ENCODE peak calls at places on chromosomes 6 and 20, in four cellular contexts. Y is ovary, L is Caco-2, J is cardiac muscle cell. H is an unnamed sample.
A peak's percentile ranks its signal among the peaks of the same experiment; 100 is the strongest.

GRCh38 chr20:24993337-24994185 is 1.0 kb upstream of the APMAP start:
- DNase-seq in J (no peak), L (no peak), Y (no peak), H (no peak)

GRCh38 chr6:53795254-53795701 is 473 bp downstream of the LRRC1 start:
- DNase-seq in J (no peak), Y (no peak), L (no peak), H (no peak)

GRCh38 chr20:62367483-62368302 is 581 bp upstream of the LAMA5 start:
- DNase-seq in J (peak; percentile 61), L (no peak), Y (no peak), H (peak; percentile 47)

GRCh38 chr6:13112921-13113320 is 215.4 kb downstream of the TBC1D7 start:
- DNase-seq in L (no peak), J (peak; percentile 10), Y (no peak), H (no peak)

GRCh38 chr6:169763308-169763707 is 11.9 kb downstream of the ERMARD start:
- DNase-seq in L (no peak), J (no peak), Y (no peak), H (no peak)

GRCh38 chr20:20393207-20393606 is 25.3 kb downstream of the INSM1 start:
- DNase-seq in J (no peak), Y (no peak), L (no peak), H (no peak)

GRCh38 chr6:36677059-36677749 is 1.3 kb upstream of the CDKN1A start:
- DNase-seq in L (no peak), Y (no peak), J (no peak), H (no peak)

GRCh38 chr6:148538251-148539190 is 195.9 kb downstream of the SASH1 start:
- DNase-seq in L (no peak), Y (no peak), J (no peak), H (peak; percentile 41)

GRCh38 chr20:38418509-38419204 is 16.5 kb downstream of the SNHG17 start:
- DNase-seq in Y (no peak), J (no peak), L (peak; percentile 65), H (peak; percentile 36)

GRCh38 chr20:53141651-53142050 is 169.5 kb downstream of the TSHZ2 start:
- DNase-seq in J (peak; percentile 94), Y (no peak), L (no peak), H (no peak)

GRCh38 chr20:50575869-50576720 is 65.9 kb downstream of the PTPN1 start:
- DNase-seq in J (peak; percentile 64), L (peak; percentile 79), Y (peak; percentile 74), H (peak; percentile 26)

GRCh38 chr20:36331182-36331581 is 25.0 kb downstream of the DLGAP4 start:
- DNase-seq in Y (no peak), L (no peak), J (no peak), H (no peak)

GRCh38 chr6:110617057-110617456 is 140.6 kb upstream of the SLC22A16 start:
- DNase-seq in J (no peak), Y (no peak), L (no peak), H (no peak)

GRCh38 chr6:160077526-160077925 is 44.1 kb upstream of the SLC22A1 start:
- DNase-seq in Y (no peak), L (no peak), J (no peak), H (no peak)

GRCh38 chr6:154721460-154721859 is 11.8 kb upstream of the SCAF8 start:
- DNase-seq in Y (no peak), J (no peak), L (no peak), H (no peak)

GRCh38 chr20:44402391-44403193 is 47.1 kb downstream of the HNF4A start:
- DNase-seq in Y (no peak), L (no peak), J (no peak), H (no peak)

DNA sequence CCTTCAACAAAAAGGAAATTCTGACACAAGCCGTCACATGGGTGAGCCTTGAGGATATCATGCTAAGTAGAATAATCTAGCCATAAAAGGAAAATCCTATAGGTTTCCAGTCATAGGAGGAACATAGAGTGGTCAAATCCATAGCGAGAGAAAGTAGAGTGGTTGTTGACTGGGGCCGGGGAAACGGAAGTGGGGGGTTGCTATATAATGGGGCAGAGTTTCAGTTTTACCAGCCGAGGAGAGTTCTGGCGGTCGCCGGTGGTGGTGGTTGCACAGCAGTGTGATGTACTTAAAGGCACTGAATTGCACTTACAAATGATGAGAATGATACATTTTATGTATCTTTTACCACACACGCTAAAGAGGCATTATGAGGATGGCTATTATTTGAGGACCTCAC is 4.9 kb downstream of the GPR31 start:
- DNase-seq in J (no peak), Y (no peak), L (no peak), H (no peak)
- H3K27me3 ChIP-seq in J (peaks cover 66% of the 10 kb centered on the region), Y (no peaks in the 10 kb centered on the region), L (no peaks in the 10 kb centered on the region), H (no peaks in the 10 kb centered on the region)

GRCh38 chr6:129709909-129710721 is at the start of gene ARHGAP18:
- DNase-seq in L (peak; percentile 95), Y (peak; percentile 84), J (peak; percentile 91), H (peak; percentile 97)

GRCh38 chr6:129709451-129709908 is 497 bp downstream of the ARHGAP18 start:
- DNase-seq in L (no peak), Y (peak; percentile 39), J (peak; percentile 7), H (peak; percentile 52)

GRCh38 chr6:129707028-129707427 is 2.9 kb downstream of the ARHGAP18 start:
- DNase-seq in J (no peak), Y (no peak), L (no peak), H (no peak)

GRCh38 chr6:129707882-129708495 is 2.0 kb downstream of the ARHGAP18 start:
- DNase-seq in Y (no peak), L (no peak), J (no peak), H (no peak)

GRCh38 chr6:129708496-129709216 is 1.3 kb downstream of the ARHGAP18 start:
- DNase-seq in J (no peak), Y (no peak), L (no peak), H (no peak)
- H3K4me1 ChIP-seq in J (no peaks in the 10 kb centered on the region), Y (peaks cover 7% of the 10 kb centered on the region), L (peaks cover 13% of the 10 kb centered on the region), H (peaks cover 30% of the 10 kb centered on the region)

DNA sequence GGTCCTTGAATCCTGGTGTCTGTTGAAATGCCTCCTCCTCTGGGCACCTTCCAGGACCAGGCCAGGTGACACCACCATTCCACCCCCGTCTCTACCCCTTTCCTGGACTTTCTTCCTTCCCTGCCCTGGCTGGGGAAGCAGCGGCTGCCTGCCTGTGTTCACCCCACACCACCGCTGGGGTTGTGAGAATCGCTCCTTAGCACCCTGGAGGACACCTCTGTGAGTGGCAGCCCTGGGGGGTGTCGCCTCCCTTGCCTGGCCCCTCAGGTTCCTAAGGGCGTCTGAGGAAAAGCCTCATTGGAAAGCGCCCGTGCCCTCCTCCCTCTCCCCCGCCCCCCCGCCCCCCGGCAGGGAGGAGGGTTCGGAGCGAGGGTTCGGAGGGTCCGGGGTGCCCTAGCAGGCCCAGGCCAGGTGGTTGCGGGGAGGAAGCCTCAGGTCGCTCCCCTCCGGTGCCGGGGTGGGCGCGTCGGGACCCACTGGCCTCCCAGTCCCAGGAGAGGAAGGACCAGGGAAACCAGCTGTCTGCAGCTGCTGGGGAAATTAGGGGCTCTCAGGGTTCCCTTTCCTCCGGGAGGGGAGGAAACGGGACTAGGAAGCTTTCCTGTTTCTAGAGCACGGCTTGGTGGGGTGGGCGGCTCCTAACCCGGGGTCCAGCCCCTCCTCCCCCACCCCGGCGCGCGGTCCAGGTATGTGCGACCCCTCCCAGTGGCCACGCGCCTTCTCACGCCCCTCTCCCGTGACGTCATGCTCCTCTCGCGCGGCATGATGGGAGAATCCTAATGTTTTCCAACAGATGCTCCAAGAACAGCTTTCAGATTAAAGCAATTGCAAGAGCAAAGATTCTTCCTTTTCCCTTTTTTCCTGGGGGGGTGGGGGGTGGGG is at the start of gene PHACTR3:
- DNase-seq in Y (peak; percentile 54), J (no peak), L (no peak), H (no peak)
- H3K4me3 ChIP-seq in Y (no peak within 1 kb of the TSS), J (no peak within 1 kb of the TSS), L (no peak within 1 kb of the TSS), H (no peak within 1 kb of the TSS)

GRCh38 chr6:43303751-43304331 is 4.8 kb downstream of the CRIP3 start:
- DNase-seq in J (no peak), Y (no peak), L (no peak), H (no peak)
- H3K27me3 ChIP-seq in J (peaks cover 5% of the 10 kb centered on the region), Y (no peaks in the 10 kb centered on the region), L (no peaks in the 10 kb centered on the region), H (no peaks in the 10 kb centered on the region)

DNA sequence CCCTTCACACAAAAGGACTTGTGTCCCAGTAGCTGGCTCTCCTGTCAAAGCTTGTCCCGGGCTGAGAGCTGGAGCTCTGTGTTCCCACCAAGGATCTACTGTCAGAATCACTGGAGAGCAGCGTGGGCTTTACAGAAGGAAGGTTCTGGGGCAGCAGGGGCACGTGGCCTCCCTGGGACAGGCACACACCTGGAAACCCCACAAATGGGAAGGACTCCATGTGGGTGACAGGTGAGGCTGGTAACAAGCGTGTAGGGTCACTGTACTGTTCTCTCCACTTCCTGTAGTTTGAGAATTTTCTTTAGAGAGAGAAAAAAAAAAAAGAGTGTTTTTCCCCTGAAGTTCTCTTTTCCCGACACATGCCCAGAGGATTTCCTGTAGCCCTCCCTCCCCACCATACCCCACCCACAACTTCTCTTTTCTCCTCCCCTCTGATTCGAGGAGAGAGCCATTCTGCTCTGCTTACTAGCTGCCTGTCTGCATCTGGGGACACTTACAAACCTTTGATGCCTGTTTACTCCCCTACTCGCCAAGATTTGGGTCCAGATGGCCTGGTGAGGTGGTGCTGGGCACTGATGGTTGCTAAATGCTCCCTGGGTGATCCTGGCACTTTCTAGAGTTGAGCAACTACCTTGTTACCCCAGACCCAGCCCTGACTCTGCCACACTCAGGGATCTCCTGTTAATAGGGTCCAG is 84.1 kb upstream of the SIRPA start:
- DNase-seq in J (no peak), Y (no peak), L (no peak), H (no peak)
- H3K4me1 ChIP-seq in J (no peaks in the 10 kb centered on the region), Y (no peaks in the 10 kb centered on the region), L (no peaks in the 10 kb centered on the region), H (peaks cover 13% of the 10 kb centered on the region)

GRCh38 chr6:111661541-111662041 is 55.9 kb upstream of the TRAF3IP2 start:
- DNase-seq in L (no peak), Y (no peak), J (peak; percentile 42), H (no peak)
- H3K4me3 ChIP-seq in L (no peak overlapping the region), Y (no peak overlapping the region), J (no peak overlapping the region), H (no peak overlapping the region)